ENCODE peak calls at places on chromosomes 1 and 21, in six cellular contexts. Q, D, T, X, L and U are unnamed samples.

GRCh38 chr1:155698382-155699038 is 9.6 kb downstream of the DAP3 start:
- DNase-seq in L (no peak), X (no peak), D (no peak), Q (no peak), T (no peak), U (no peak)

GRCh38 chr1:43522776-43523480 is 7.8 kb upstream of the PTPRF start:
- DNase-seq in T (no peak), D (no peak), L (no peak), Q (no peak), X (no peak), U (no peak)

GRCh38 chr1:108051625-108052382 is 86.8 kb upstream of the VAV3 start:
- DNase-seq in Q (no peak), T (no peak), L (no peak), D (peak), X (no peak), U (no peak)

GRCh38 chr1:172381981-172382380 is 38.5 kb upstream of the C1orf105 start:
- DNase-seq in X (no peak), D (no peak), L (no peak), Q (no peak), T (no peak), U (no peak)

GRCh38 chr1:81681570-81681969 is 119.2 kb upstream of the ADGRL2 start:
- DNase-seq in D (no peak), T (no peak), L (no peak), Q (no peak), X (no peak), U (peak)

GRCh38 chr1:56200446-56200845 is 378.9 kb downstream of the PLPP3 start:
- DNase-seq in X (no peak), T (no peak), L (no peak), D (no peak), Q (no peak), U (peak)

GRCh38 chr1:84541679-84542078 is 32.6 kb downstream of the CTBS start:
- DNase-seq in X (no peak), T (no peak), L (no peak), Q (no peak), D (no peak), U (no peak)

GRCh38 chr1:220043646-220044045 is 2.7 kb downstream of the EPRS1 start:
- DNase-seq in Q (no peak), L (no peak), T (no peak), D (no peak), X (no peak), U (no peak)

GRCh38 chr1:185440877-185441276 is 123.8 kb upstream of the IVNS1ABP start:
- DNase-seq in L (no peak), Q (no peak), X (no peak), T (no peak), D (no peak), U (no peak)

GRCh38 chr1:151839457-151840409 is at the start of gene C2CD4D:
- DNase-seq in Q (peak), D (peak), L (peak), X (peak), T (peak), U (no peak)

GRCh38 chr1:184633785-184634184 is 120.9 kb downstream of the EDEM3 start:
- DNase-seq in X (no peak), Q (no peak), L (no peak), D (no peak), T (no peak), U (no peak)

GRCh38 chr21:31502537-31503143 is 156.9 kb upstream of the SOD1 start:
- DNase-seq in L (no peak), Q (no peak), T (no peak), D (no peak), X (no peak), U (no peak)

GRCh38 chr1:245060684-245061374 is 94.0 kb upstream of the KIF26B start:
- DNase-seq in D (no peak), Q (no peak), X (no peak), L (no peak), T (no peak), U (peak)

GRCh38 chr1:7403265-7404045 is 367.6 kb upstream of the VAMP3 start:
- DNase-seq in L (peak), D (no peak), X (no peak), T (no peak), Q (no peak), U (no peak)

GRCh38 chr1:63728611-63729226 is 45.1 kb upstream of the ROR1 start:
- DNase-seq in T (no peak), X (no peak), Q (no peak), D (no peak), L (no peak), U (no peak)

GRCh38 chr1:186304982-186305949 is 69.8 kb downstream of the TPR start:
- DNase-seq in L (no peak), X (peak), T (no peak), D (peak), Q (no peak), U (no peak)

GRCh38 chr1:159076753-159077656 is at the start of gene AIM2:
- DNase-seq in L (no peak), T (peak), Q (peak), X (peak), D (no peak), U (no peak)

GRCh38 chr1:198798923-198799386 is 160.1 kb downstream of the PTPRC start:
- DNase-seq in Q (no peak), L (no peak), X (no peak), T (no peak), D (no peak), U (no peak)

GRCh38 chr1:235068155-235069121 is 60.2 kb downstream of the TOMM20 start:
- DNase-seq in T (no peak), D (no peak), X (no peak), Q (no peak), L (no peak), U (no peak)

GRCh38 chr1:99557556-99558256 is 88.2 kb upstream of the PALMD start:
- DNase-seq in L (no peak), D (no peak), X (no peak), Q (no peak), T (no peak), U (no peak)

GRCh38 chr1:40774266-40774998 is 9.2 kb upstream of the KCNQ4 start:
- DNase-seq in L (peak), D (peak), Q (peak), X (peak), T (peak), U (no peak)